ENCODE peak calls at places on chromosomes 1 and 21, in seven cellular contexts. U is K562, V is uterus, R is IMR-90, A is breast epithelium, N is testis, C is adrenal gland. Y is an unnamed sample. For H3K4me1, the result is how much of the 10 kb centered on the place peaks cover.

GRCh38 chr1:32997381-32997891 is 32.8 kb upstream of the RNF19B start:
- DNase-seq in U (no peak), V (no peak), R (peak), A (no peak), N (no peak), C (peak), Y (no peak)

GRCh38 chr1:12417389-12417788 is 187.6 kb downstream of the VPS13D start:
- DNase-seq in U (no peak), V (no peak), R (no peak), A (no peak), N (no peak), C (no peak), Y (no peak)

GRCh38 chr1:153538315-153538821 is 2.4 kb downstream of the S100A5 start:
- DNase-seq in U (peak), V (no peak), R (peak), A (peak), N (no peak), C (no peak), Y (no peak)

GRCh38 chr1:165161130-165161529 is 195.4 kb downstream of the LMX1A start:
- DNase-seq in U (no peak), V (no peak), R (no peak), A (no peak), N (no peak), C (no peak), Y (no peak)

GRCh38 chr21:39484711-39485264 is 33.0 kb downstream of the SH3BGR start:
- DNase-seq in U (no peak), V (no peak), R (no peak), A (no peak), N (no peak), C (no peak), Y (no peak)

GRCh38 chr1:219771039-219771438 is 157.3 kb downstream of the SLC30A10 start:
- DNase-seq in U (no peak), V (no peak), R (peak), A (peak), N (no peak), C (no peak), Y (no peak)

GRCh38 chr21:38599381-38599975 is 101.2 kb upstream of the ERG start:
- DNase-seq in U (no peak), V (no peak), R (no peak), A (no peak), N (no peak), C (no peak), Y (no peak)

GRCh38 chr1:925532-926421 is 2.1 kb downstream of the SAMD11 start:
- DNase-seq in U (peak), V (no peak), R (peak), A (no peak), N (no peak), C (no peak), Y (peak)

GRCh38 chr1:95384570-95384969 is 150.6 kb downstream of the RWDD3 start:
- DNase-seq in U (peak), V (no peak), R (peak), A (no peak), N (peak), C (no peak), Y (peak)

GRCh38 chr1:182460550-182460951 is 10.6 kb downstream of the RGSL1 start:
- DNase-seq in U (no peak), V (no peak), R (peak), A (no peak), N (no peak), C (no peak), Y (no peak)

GRCh38 chr1:94418664-94419655 is 771 bp downstream of the ABCD3 start:
- DNase-seq in U (no peak), V (peak), R (peak), A (peak), N (peak), C (peak), Y (peak)

GRCh38 chr21:17461014-17461413 is 51.8 kb upstream of the CXADR start:
- DNase-seq in U (no peak), V (peak), R (peak), A (no peak), N (peak), C (peak), Y (peak)

GRCh38 chr21:38817371-38818335 is 11.9 kb downstream of the ETS2 start:
- DNase-seq in U (no peak), V (peak), R (peak), A (no peak), N (no peak), C (peak), Y (no peak)

GRCh38 chr21:26107439-26107838 is 63.1 kb downstream of the APP start:
- DNase-seq in U (no peak), V (no peak), R (no peak), A (no peak), N (no peak), C (no peak), Y (no peak)

GRCh38 chr1:185595835-185596667 is 138.1 kb upstream of the HMCN1 start:
- DNase-seq in U (peak), V (no peak), R (peak), A (no peak), N (peak), C (peak), Y (no peak)

GRCh38 chr1:16151200-16151708 is 4.6 kb downstream of the EPHA2 start:
- DNase-seq in U (peak), V (no peak), R (peak), A (peak), N (peak), C (peak), Y (peak)

GRCh38 chr1:15722836-15723542 is 13.1 kb upstream of the SLC25A34 start:
- DNase-seq in U (no peak), V (no peak), R (no peak), A (peak), N (peak), C (no peak), Y (no peak)

GRCh38 chr1:232462200-232462599 is 167.7 kb downstream of the SIPA1L2 start:
- DNase-seq in U (no peak), V (no peak), R (peak), A (no peak), N (no peak), C (no peak), Y (no peak)

GRCh38 chr1:87226341-87226760 is 102.3 kb upstream of the LMO4 start:
- DNase-seq in U (no peak), V (peak), R (peak), A (peak), N (peak), C (peak), Y (peak)

GRCh38 chr21:14531927-14532326 is 14.2 kb downstream of the SAMSN1 start:
- DNase-seq in U (no peak), V (no peak), R (no peak), A (no peak), N (no peak), C (no peak), Y (no peak)

GRCh38 chr1:60959701-60960100 is 122.7 kb upstream of the NFIA start:
- DNase-seq in U (no peak), V (no peak), R (no peak), A (no peak), N (no peak), C (no peak), Y (no peak)

GRCh38 chr1:33170351-33171274 is 11.2 kb downstream of the TRIM62 start:
- DNase-seq in U (no peak), V (no peak), R (no peak), A (no peak), N (no peak), C (peak), Y (peak)

GRCh38 chr1:60569189-60569588 is 495.6 kb upstream of the C1orf87 start:
- DNase-seq in U (no peak), V (no peak), R (no peak), A (no peak), N (no peak), C (no peak), Y (no peak)

GRCh38 chr1:171652234-171652822 is at the start of gene MYOC:
- DNase-seq in U (no peak), V (no peak), R (no peak), A (no peak), N (no peak), C (no peak), Y (no peak)

GRCh38 chr1:167090289-167090942 is at the start of gene GPA33:
- DNase-seq in U (no peak), V (no peak), R (no peak), A (no peak), N (no peak), C (no peak), Y (no peak)

GRCh38 chr1:182855886-182856285 is 16.7 kb downstream of the DHX9 start:
- DNase-seq in U (no peak), V (no peak), R (no peak), A (no peak), N (no peak), C (no peak), Y (no peak)

GRCh38 chr1:9691108-9691445 is 39.5 kb downstream of the PIK3CD start:
- DNase-seq in U (no peak), V (no peak), R (peak), A (no peak), N (no peak), C (no peak), Y (no peak)

GRCh38 chr1:168483531-168483930 is 60.3 kb downstream of the XCL2 start:
- DNase-seq in U (no peak), V (no peak), R (peak), A (no peak), N (no peak), C (no peak), Y (no peak)

GRCh38 chr1:220226752-220227151 is 45.5 kb downstream of the RAB3GAP2 start:
- DNase-seq in U (no peak), V (no peak), R (no peak), A (no peak), N (no peak), C (no peak), Y (no peak)

GRCh38 chr1:2152914-2153313 is 41.7 kb downstream of the FAAP20 start:
- DNase-seq in U (no peak), V (no peak), R (no peak), A (peak), N (no peak), C (no peak), Y (no peak)

GRCh38 chr1:35406103-35406502 is 137.6 kb downstream of the ZMYM4 start:
- DNase-seq in U (no peak), V (no peak), R (peak), A (no peak), N (no peak), C (no peak), Y (no peak)

GRCh38 chr1:234106032-234106431 is 201.6 kb downstream of the SLC35F3 start:
- DNase-seq in U (no peak), V (no peak), R (no peak), A (no peak), N (no peak), C (no peak), Y (no peak)

GRCh38 chr21:44761011-44761729 is 40.5 kb downstream of the UBE2G2 start:
- DNase-seq in U (peak), V (no peak), R (no peak), A (no peak), N (no peak), C (no peak), Y (no peak)

GRCh38 chr1:31483012-31483946 is 70.3 kb downstream of the SERINC2 start:
- DNase-seq in U (no peak), V (peak), R (peak), A (peak), N (peak), C (peak), Y (no peak)

GRCh38 chr1:111455642-111456031 is 6.4 kb downstream of the ATP5PB start:
- DNase-seq in U (no peak), V (no peak), R (no peak), A (no peak), N (no peak), C (no peak), Y (no peak)

GRCh38 chr1:41358152-41358937 is 2.9 kb upstream of the FOXO6 start:
- DNase-seq in U (no peak), V (peak), R (no peak), A (no peak), N (no peak), C (peak), Y (peak)

GRCh38 chr1:117010310-117010969 is 8.9 kb downstream of the CD101 start:
- DNase-seq in U (no peak), V (no peak), R (no peak), A (no peak), N (no peak), C (no peak), Y (no peak)

DNA sequence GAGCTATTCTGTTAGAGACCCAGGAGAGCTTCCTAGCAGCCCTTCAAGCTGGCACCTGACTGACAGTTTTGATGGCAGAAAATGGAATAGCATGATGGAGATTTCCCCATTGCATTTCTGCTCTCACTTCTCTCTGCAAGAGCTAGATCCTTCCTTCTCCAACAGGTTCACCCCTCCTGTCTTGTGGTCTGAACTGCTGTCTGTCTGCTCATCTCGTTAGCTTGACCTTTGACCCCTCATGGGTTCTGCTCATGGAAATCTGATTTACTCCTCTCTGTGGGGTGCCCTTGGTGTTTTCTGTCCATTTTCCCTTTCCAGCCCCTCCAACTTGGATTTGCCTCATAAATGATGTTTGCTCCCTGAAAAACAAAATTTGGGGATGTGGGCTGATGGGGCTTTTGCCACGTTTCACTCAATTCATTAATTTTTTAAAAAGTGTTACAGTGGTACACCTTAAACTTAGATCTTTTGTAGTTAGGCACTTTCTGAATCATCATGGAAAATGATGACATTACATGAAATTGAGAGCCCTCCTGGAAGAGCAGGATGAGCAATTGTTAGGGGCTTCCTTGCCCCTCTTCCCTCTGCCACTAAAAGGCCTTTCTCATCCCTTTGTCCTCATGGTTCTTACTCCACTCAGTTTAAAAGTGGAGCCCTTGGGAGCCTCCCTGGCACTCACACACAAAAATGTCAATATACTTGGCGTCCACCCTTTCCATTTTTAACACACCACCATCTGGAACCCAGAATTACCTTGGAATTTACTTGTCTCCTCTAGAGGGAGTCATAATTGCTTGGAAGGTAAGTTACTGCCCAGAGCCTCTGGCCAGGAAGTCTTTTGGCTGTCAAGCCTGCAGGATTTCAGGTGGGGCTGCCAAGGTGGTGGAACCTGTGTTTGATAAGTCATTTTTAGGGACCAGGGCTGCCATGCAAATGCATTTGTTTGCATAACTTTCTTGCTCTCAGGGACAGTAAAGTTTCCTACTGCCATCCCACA is 31.9 kb upstream of the IL19 start:
- DNase-seq in U (no peak), V (no peak), R (peak), A (no peak), N (no peak), C (no peak), Y (no peak)
- H3K4me1 ChIP-seq in U (under half), V (under half), R (under half), A (under half), N (under half), C (under half), Y (under half)

GRCh38 chr1:228408041-228408868 is 1.6 kb upstream of the TRIM11 start:
- DNase-seq in U (no peak), V (no peak), R (no peak), A (no peak), N (no peak), C (peak), Y (no peak)

GRCh38 chr1:228408869-228409805 is 2.5 kb upstream of the TRIM11 start:
- DNase-seq in U (no peak), V (no peak), R (no peak), A (no peak), N (no peak), C (peak), Y (no peak)

GRCh38 chr1:228405979-228406265 is 713 bp downstream of the TRIM11 start:
- DNase-seq in U (peak), V (no peak), R (peak), A (no peak), N (no peak), C (no peak), Y (no peak)

GRCh38 chr1:228405200-228405978 is 1.2 kb downstream of the TRIM11 start:
- DNase-seq in U (no peak), V (no peak), R (peak), A (no peak), N (no peak), C (no peak), Y (no peak)

DNA sequence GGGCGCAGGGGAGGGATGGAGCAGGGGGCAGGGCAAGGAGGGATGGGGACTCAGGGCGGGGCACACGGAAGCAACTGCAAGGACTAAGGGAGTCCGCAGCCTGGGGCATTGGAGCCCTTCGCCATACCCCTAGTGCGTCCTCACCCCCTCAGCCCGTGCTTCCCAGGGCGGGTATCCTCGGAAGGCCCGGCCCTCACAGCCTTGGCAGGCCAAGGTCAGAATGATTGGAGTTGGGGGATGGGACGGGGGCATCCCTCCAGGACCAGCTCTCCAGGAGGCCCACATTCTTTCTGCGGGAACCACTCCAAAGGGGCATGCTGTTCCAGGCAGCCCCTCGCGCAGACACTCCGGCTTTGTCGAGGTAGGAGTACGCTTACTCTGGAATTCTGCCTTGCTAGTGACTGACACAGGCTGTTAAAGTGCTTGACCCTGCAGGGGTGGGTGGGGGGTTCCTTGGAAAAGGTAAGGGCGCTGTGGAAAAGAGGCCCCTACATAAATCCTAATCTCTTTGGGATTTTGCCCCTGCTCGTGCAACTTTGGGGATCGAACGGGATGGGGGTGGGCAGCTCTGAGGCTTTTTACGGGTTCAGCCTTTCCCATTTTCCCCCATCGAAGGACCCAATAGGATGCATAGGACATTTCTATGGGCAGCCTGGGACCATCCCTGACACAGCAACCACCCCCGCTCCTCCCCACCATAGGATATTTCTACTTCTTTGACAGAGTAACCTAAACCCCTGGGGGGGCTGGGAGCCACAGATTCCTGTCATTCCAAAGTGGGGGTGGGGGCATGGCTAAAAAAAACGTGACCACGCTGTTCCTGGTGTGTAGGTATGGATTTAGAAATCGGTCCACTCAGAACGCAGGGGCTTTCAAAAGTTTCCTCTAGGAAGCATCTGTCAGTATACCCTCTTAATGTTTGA is 744 bp upstream of the TRIM11 start:
- DNase-seq in U (no peak), V (no peak), R (no peak), A (no peak), N (no peak), C (no peak), Y (no peak)
- TF ChIP-seq POLR2A in U (no peak), V (no peak), R (no peak), A (no peak), N (no peak), C (no peak), Y (peak)

GRCh38 chr21:36692844-36693143 is 6.1 kb upstream of the SIM2 start:
- DNase-seq in U (no peak), V (no peak), R (no peak), A (no peak), N (no peak), C (no peak), Y (no peak)

GRCh38 chr21:36691539-36692124 is 7.3 kb upstream of the SIM2 start:
- DNase-seq in U (no peak), V (no peak), R (peak), A (no peak), N (no peak), C (no peak), Y (no peak)

GRCh38 chr21:36692125-36692843 is 6.6 kb upstream of the SIM2 start:
- DNase-seq in U (no peak), V (no peak), R (no peak), A (no peak), N (no peak), C (no peak), Y (no peak)

GRCh38 chr21:36689324-36689723 is 9.6 kb upstream of the SIM2 start:
- DNase-seq in U (no peak), V (no peak), R (no peak), A (no peak), N (no peak), C (no peak), Y (no peak)

DNA sequence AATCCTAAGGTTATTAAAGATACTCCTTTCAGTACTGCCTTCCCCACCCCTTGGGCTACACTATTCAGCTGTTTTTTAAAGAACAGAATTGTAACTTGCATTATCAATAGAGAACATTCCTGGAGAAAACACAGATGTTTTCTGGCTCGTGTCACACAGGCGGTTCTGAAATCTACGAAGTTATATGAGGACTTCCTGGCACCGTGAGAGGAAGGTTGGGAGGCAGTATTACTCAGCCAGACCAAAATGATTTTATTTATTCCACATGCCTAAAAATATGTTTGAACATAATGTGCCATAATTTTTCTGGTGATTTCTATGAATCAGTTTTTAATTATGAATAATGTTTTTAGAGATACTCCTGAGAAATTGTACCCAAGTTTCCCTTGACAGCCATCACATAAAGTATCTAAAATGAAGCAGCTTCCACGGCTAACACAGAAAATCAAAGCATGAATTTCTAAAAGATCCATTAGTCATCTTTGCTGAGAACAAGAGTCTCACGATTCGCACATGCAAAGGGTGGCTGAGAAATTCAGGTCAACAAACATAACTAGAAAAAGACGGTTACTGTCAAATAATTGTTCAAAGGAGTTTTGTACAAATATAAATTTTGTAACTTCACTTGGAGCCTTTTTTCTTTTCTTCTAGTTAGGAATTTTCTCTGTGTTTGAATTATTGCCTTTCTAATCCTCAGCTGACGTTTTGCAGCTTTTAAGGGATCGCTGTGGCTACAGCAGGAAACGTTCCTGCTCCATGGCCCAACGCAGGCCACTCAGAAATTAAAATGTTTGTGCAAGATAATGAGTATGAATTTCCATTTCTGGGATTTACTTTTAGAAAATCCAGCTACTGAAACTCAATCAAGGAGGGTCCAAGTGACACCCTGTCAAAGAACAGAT is 8.0 kb upstream of the SIM2 start:
- DNase-seq in U (no peak), V (no peak), R (peak), A (no peak), N (no peak), C (no peak), Y (no peak)
- H3K4me1 ChIP-seq in U (under half), V (under half), R (under half), A (under half), N (under half), C (under half), Y (under half)

GRCh38 chr1:13781907-13782633 is 82.1 kb downstream of the PRDM2 start:
- DNase-seq in U (no peak), V (no peak), R (peak), A (no peak), N (peak), C (no peak), Y (no peak)
- TF ChIP-seq POLR2A in U (no peak), V (no peak), R (no peak), A (no peak), N (no peak), C (no peak), Y (no peak)

GRCh38 chr1:207923561-207923960 is 12.6 kb upstream of the CD34 start:
- DNase-seq in U (peak), V (no peak), R (no peak), A (no peak), N (no peak), C (peak), Y (no peak)
- H3K4me1 ChIP-seq in U (under half), V (under half), R (under half), A (under half), N (under half), C (under half), Y (half or more)